ENCODE peak calls at places on chromosomes 2 and 18, in five cellular contexts. One of them, this sample, is unnamed.

GRCh38 chr2:46778516-46778915 is 137.1 kb downstream of the MCFD2 start:
- DNase-seq in HepG2: no peak
- DNase-seq in IMR-90: no peak
- DNase-seq in endothelial cell of umbilical vein: no peak
- DNase-seq in astrocyte: no peak
- DNase-seq in this sample: no peak

GRCh38 chr2:217714268-217714643 is 288.5 kb downstream of the TNS1 start:
- DNase-seq in HepG2: peak; percentile 32
- DNase-seq in IMR-90: peak; percentile 56
- DNase-seq in endothelial cell of umbilical vein: peak; percentile 11
- DNase-seq in astrocyte: peak; percentile 75
- DNase-seq in this sample: peak; percentile 81

GRCh38 chr18:45775726-45776125 is 49.7 kb upstream of the SIGLEC15 start:
- DNase-seq in HepG2: no peak
- DNase-seq in IMR-90: no peak
- DNase-seq in endothelial cell of umbilical vein: no peak
- DNase-seq in astrocyte: no peak
- DNase-seq in this sample: no peak

GRCh38 chr2:158121252-158121651 is 19.6 kb downstream of the UPP2 start:
- DNase-seq in HepG2: no peak
- DNase-seq in IMR-90: no peak
- DNase-seq in endothelial cell of umbilical vein: no peak
- DNase-seq in astrocyte: no peak
- DNase-seq in this sample: no peak

GRCh38 chr2:64192570-64193192 is 48.5 kb upstream of the PELI1 start:
- DNase-seq in HepG2: peak; percentile 16
- DNase-seq in IMR-90: no peak
- DNase-seq in endothelial cell of umbilical vein: no peak
- DNase-seq in astrocyte: no peak
- DNase-seq in this sample: no peak

GRCh38 chr2:233210843-233211600 is 40.5 kb upstream of the ATG16L1 start:
- DNase-seq in HepG2: no peak
- DNase-seq in IMR-90: peak; percentile 90
- DNase-seq in endothelial cell of umbilical vein: peak; percentile 72
- DNase-seq in astrocyte: peak; percentile 88
- DNase-seq in this sample: peak; percentile 92

GRCh38 chr2:61470122-61470951 is 550 bp downstream of the USP34 start:
- DNase-seq in HepG2: peak; percentile 75
- DNase-seq in IMR-90: no peak
- DNase-seq in endothelial cell of umbilical vein: peak; percentile 60
- DNase-seq in astrocyte: peak; percentile 36
- DNase-seq in this sample: no peak

GRCh38 chr2:20123871-20124594 is 72.6 kb upstream of the LAPTM4A start:
- DNase-seq in HepG2: no peak
- DNase-seq in IMR-90: no peak
- DNase-seq in endothelial cell of umbilical vein: no peak
- DNase-seq in astrocyte: no peak
- DNase-seq in this sample: no peak

GRCh38 chr2:229629039-229629438 is 85.3 kb downstream of the DNER start:
- DNase-seq in HepG2: no peak
- DNase-seq in IMR-90: no peak
- DNase-seq in endothelial cell of umbilical vein: no peak
- DNase-seq in astrocyte: no peak
- DNase-seq in this sample: no peak

GRCh38 chr18:76592981-76593381 is 97.9 kb upstream of the ZNF516 start:
- DNase-seq in HepG2: no peak
- DNase-seq in IMR-90: peak; percentile 37
- DNase-seq in endothelial cell of umbilical vein: no peak
- DNase-seq in astrocyte: no peak
- DNase-seq in this sample: no peak

GRCh38 chr18:40413160-40413559 is 1541.9 kb upstream of the PIK3C3 start:
- DNase-seq in HepG2: peak; percentile 2
- DNase-seq in IMR-90: peak; percentile 45
- DNase-seq in endothelial cell of umbilical vein: peak; percentile 69
- DNase-seq in astrocyte: peak; percentile 14
- DNase-seq in this sample: peak; percentile 72

GRCh38 chr2:228613133-228613532 is 431.6 kb upstream of the SPHKAP start:
- DNase-seq in HepG2: no peak
- DNase-seq in IMR-90: peak; percentile 95
- DNase-seq in endothelial cell of umbilical vein: no peak
- DNase-seq in astrocyte: peak; percentile 82
- DNase-seq in this sample: peak; percentile 98

GRCh38 chr2:189608799-189609422 is 28.3 kb upstream of the SLC40A1 start:
- DNase-seq in HepG2: no peak
- DNase-seq in IMR-90: peak; percentile 63
- DNase-seq in endothelial cell of umbilical vein: no peak
- DNase-seq in astrocyte: peak; percentile 8
- DNase-seq in this sample: peak; percentile 21

GRCh38 chr18:70620837-70621612 is 332.2 kb downstream of the SOCS6 start:
- DNase-seq in HepG2: no peak
- DNase-seq in IMR-90: no peak
- DNase-seq in endothelial cell of umbilical vein: no peak
- DNase-seq in astrocyte: no peak
- DNase-seq in this sample: no peak

GRCh38 chr18:3453540-3454364 is 3.8 kb downstream of the TGIF1 start:
- DNase-seq in HepG2: peak; percentile 96
- DNase-seq in IMR-90: peak; percentile 98
- DNase-seq in endothelial cell of umbilical vein: peak; percentile 97
- DNase-seq in astrocyte: peak; percentile 99
- DNase-seq in this sample: peak; percentile 99

GRCh38 chr2:73256618-73256922 is 22.5 kb downstream of the CCT7 start:
- DNase-seq in HepG2: no peak
- DNase-seq in IMR-90: no peak
- DNase-seq in endothelial cell of umbilical vein: no peak
- DNase-seq in astrocyte: no peak
- DNase-seq in this sample: no peak

GRCh38 chr18:78713064-78713463 is 266.6 kb upstream of the SALL3 start:
- DNase-seq in HepG2: no peak
- DNase-seq in IMR-90: no peak
- DNase-seq in endothelial cell of umbilical vein: no peak
- DNase-seq in astrocyte: no peak
- DNase-seq in this sample: no peak

GRCh38 chr18:23135679-23136325 is 517 bp downstream of the CABLES1 start:
- DNase-seq in HepG2: no peak
- DNase-seq in IMR-90: no peak
- DNase-seq in endothelial cell of umbilical vein: no peak
- DNase-seq in astrocyte: no peak
- DNase-seq in this sample: no peak

GRCh38 chr2:144796956-144797355 is 277.0 kb upstream of the ZEB2 start:
- DNase-seq in HepG2: no peak
- DNase-seq in IMR-90: no peak
- DNase-seq in endothelial cell of umbilical vein: no peak
- DNase-seq in astrocyte: no peak
- DNase-seq in this sample: no peak

GRCh38 chr18:52694804-52695203 is 354.8 kb downstream of the DCC start:
- DNase-seq in HepG2: no peak
- DNase-seq in IMR-90: no peak
- DNase-seq in endothelial cell of umbilical vein: no peak
- DNase-seq in astrocyte: no peak
- DNase-seq in this sample: peak; percentile 4

GRCh38 chr2:37713258-37713700 is 41.8 kb upstream of the CDC42EP3 start:
- DNase-seq in HepG2: no peak
- DNase-seq in IMR-90: peak; percentile 98
- DNase-seq in endothelial cell of umbilical vein: no peak
- DNase-seq in astrocyte: peak; percentile 94
- DNase-seq in this sample: peak; percentile 95

GRCh38 chr18:29123706-29124530 is 947.0 kb upstream of the CDH2 start:
- DNase-seq in HepG2: no peak
- DNase-seq in IMR-90: no peak
- DNase-seq in endothelial cell of umbilical vein: peak; percentile 50
- DNase-seq in astrocyte: no peak
- DNase-seq in this sample: no peak

GRCh38 chr18:33369711-33370449 is 70.6 kb downstream of the CCDC178 start:
- DNase-seq in HepG2: no peak
- DNase-seq in IMR-90: no peak
- DNase-seq in endothelial cell of umbilical vein: no peak
- DNase-seq in astrocyte: no peak
- DNase-seq in this sample: no peak

GRCh38 chr2:44136186-44136585 is 32.5 kb upstream of the PPM1B start:
- DNase-seq in HepG2: no peak
- DNase-seq in IMR-90: peak; percentile 83
- DNase-seq in endothelial cell of umbilical vein: no peak
- DNase-seq in astrocyte: peak; percentile 80
- DNase-seq in this sample: peak; percentile 84

GRCh38 chr18:47745227-47745626 is 185.2 kb downstream of the SMAD2 start:
- DNase-seq in HepG2: no peak
- DNase-seq in IMR-90: no peak
- DNase-seq in endothelial cell of umbilical vein: no peak
- DNase-seq in astrocyte: no peak
- DNase-seq in this sample: no peak

GRCh38 chr2:830419-831224 is 120.0 kb upstream of the SNTG2 start:
- DNase-seq in HepG2: no peak
- DNase-seq in IMR-90: no peak
- DNase-seq in endothelial cell of umbilical vein: no peak
- DNase-seq in astrocyte: no peak
- DNase-seq in this sample: no peak

GRCh38 chr2:222907048-222907447 is 46.2 kb downstream of the ACSL3 start:
- DNase-seq in HepG2: no peak
- DNase-seq in IMR-90: no peak
- DNase-seq in endothelial cell of umbilical vein: no peak
- DNase-seq in astrocyte: no peak
- DNase-seq in this sample: no peak

GRCh38 chr2:222912117-222912516 is 51.3 kb downstream of the ACSL3 start:
- DNase-seq in HepG2: no peak
- DNase-seq in IMR-90: peak; percentile 46
- DNase-seq in endothelial cell of umbilical vein: no peak
- DNase-seq in astrocyte: peak; percentile 16
- DNase-seq in this sample: peak; percentile 88

GRCh38 chr2:222907790-222908431 is 47.1 kb downstream of the ACSL3 start:
- DNase-seq in HepG2: peak; percentile 67
- DNase-seq in IMR-90: peak; percentile 83
- DNase-seq in endothelial cell of umbilical vein: no peak
- DNase-seq in astrocyte: peak; percentile 68
- DNase-seq in this sample: peak; percentile 84

GRCh38 chr2:222912776-222913175 is 51.9 kb downstream of the ACSL3 start:
- DNase-seq in HepG2: no peak
- DNase-seq in IMR-90: no peak
- DNase-seq in endothelial cell of umbilical vein: no peak
- DNase-seq in astrocyte: no peak
- DNase-seq in this sample: no peak

DNA sequence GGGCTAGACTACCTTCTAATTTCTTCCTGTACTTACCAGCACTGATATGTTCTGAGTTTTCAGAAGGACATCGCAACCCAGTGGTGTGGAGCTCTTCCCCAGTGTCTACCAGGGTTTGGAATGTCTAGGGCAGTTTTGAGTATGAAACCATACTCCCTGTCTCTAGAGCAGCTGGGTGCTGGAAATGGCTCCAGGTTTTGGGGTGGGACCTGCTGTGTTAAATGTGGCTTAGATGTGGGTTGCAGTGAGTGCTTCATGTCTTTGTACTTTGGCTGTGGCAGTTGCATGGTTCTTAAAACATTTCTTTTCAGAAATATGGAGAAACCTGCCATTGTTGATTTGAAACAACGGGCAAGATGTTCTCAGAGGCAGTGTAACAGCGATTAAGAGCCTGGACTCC is 48.4 kb downstream of the ACSL3 start:
- DNase-seq in HepG2: no peak
- DNase-seq in IMR-90: no peak
- DNase-seq in endothelial cell of umbilical vein: no peak
- DNase-seq in astrocyte: no peak
- DNase-seq in this sample: no peak
- H3K36me3 ChIP-seq in HepG2: peaks cover 94% of the 10 kb centered on the region
- H3K36me3 ChIP-seq in IMR-90: peaks cover 15% of the 10 kb centered on the region
- H3K36me3 ChIP-seq in endothelial cell of umbilical vein: peaks cover 14% of the 10 kb centered on the region
- H3K36me3 ChIP-seq in astrocyte: peaks cover 19% of the 10 kb centered on the region
- H3K36me3 ChIP-seq in this sample: peaks cover 1% of the 10 kb centered on the region

GRCh38 chr2:42241517-42241916 is 72.4 kb downstream of the EML4 start:
- DNase-seq in HepG2: no peak
- DNase-seq in IMR-90: no peak
- DNase-seq in endothelial cell of umbilical vein: peak; percentile 27
- DNase-seq in astrocyte: no peak
- DNase-seq in this sample: no peak
- H2AFZ ChIP-seq in HepG2: no peak overlapping the region
- H2AFZ ChIP-seq in IMR-90: no peak overlapping the region
- H2AFZ ChIP-seq in endothelial cell of umbilical vein: no peak overlapping the region
- H2AFZ ChIP-seq in astrocyte: no peak overlapping the region
- H2AFZ ChIP-seq in this sample: no peak overlapping the region

GRCh38 chr2:74364533-74365505 is 15.3 kb downstream of the DCTN1 start:
- DNase-seq in HepG2: no peak
- DNase-seq in IMR-90: no peak
- DNase-seq in endothelial cell of umbilical vein: no peak
- DNase-seq in astrocyte: no peak
- DNase-seq in this sample: no peak

GRCh38 chr2:74357627-74358026 is 14.4 kb upstream of the SLC4A5 start:
- DNase-seq in HepG2: no peak
- DNase-seq in IMR-90: peak; percentile 8
- DNase-seq in endothelial cell of umbilical vein: no peak
- DNase-seq in astrocyte: no peak
- DNase-seq in this sample: peak; percentile 12

GRCh38 chr2:74366036-74366435 is 14.1 kb downstream of the DCTN1 start:
- DNase-seq in HepG2: no peak
- DNase-seq in IMR-90: no peak
- DNase-seq in endothelial cell of umbilical vein: no peak
- DNase-seq in astrocyte: no peak
- DNase-seq in this sample: no peak

DNA sequence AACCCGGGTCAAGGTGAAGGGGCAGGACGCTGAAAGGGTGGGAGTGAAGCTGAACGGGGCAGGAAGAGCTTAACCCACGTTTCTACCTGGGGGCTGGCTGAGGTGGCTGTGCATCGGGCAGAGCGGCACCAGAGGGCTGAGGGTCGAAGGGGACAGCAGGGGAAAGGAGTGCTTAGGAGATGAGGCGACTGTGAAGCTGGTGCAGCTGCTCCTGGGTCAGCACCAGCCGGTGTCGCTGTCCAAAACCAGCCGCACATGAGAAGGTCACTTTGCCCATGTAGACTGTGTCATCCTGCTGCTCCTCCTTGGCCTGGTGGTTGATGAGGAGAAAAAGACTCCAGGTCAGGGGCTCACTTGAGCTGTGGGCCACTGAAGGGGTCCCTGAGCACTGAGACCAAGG is 18.1 kb upstream of the SLC4A5 start:
- DNase-seq in HepG2: no peak
- DNase-seq in IMR-90: no peak
- DNase-seq in endothelial cell of umbilical vein: no peak
- DNase-seq in astrocyte: no peak
- DNase-seq in this sample: no peak
- H3K36me3 ChIP-seq in HepG2: peaks cover 68% of the 10 kb centered on the region
- H3K36me3 ChIP-seq in IMR-90: peaks cover 71% of the 10 kb centered on the region
- H3K36me3 ChIP-seq in endothelial cell of umbilical vein: peaks cover 16% of the 10 kb centered on the region
- H3K36me3 ChIP-seq in astrocyte: peaks cover 74% of the 10 kb centered on the region
- H3K36me3 ChIP-seq in this sample: peaks cover 23% of the 10 kb centered on the region

DNA sequence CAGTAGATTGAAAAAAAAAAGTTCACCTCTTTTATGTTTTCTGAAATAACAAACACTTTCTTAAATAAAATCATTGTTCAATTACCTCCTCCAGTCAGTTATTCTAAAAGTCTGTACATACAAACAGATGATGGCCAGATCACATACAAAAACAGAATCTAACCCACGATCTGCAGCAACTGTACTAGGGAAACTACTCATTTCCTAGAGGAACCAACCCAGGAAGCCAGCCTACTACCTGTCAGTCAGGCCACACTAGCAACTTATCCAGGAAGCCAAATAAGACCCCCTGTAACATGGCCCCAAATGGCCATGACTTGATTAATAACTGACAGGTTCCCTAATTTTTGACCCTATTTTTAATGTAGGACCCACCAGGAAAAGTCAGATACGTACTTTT is 486.7 kb downstream of the FBXO15 start:
- DNase-seq in HepG2: no peak
- DNase-seq in IMR-90: no peak
- DNase-seq in endothelial cell of umbilical vein: no peak
- DNase-seq in astrocyte: no peak
- DNase-seq in this sample: no peak
- H2AFZ ChIP-seq in HepG2: no peak overlapping the region
- H2AFZ ChIP-seq in IMR-90: no peak overlapping the region
- H2AFZ ChIP-seq in endothelial cell of umbilical vein: no peak overlapping the region
- H2AFZ ChIP-seq in astrocyte: no peak overlapping the region
- H2AFZ ChIP-seq in this sample: no peak overlapping the region

GRCh38 chr2:241036964-241037421 is 38.6 kb downstream of the SNED1 start:
- DNase-seq in HepG2: no peak
- DNase-seq in IMR-90: no peak
- DNase-seq in endothelial cell of umbilical vein: no peak
- DNase-seq in astrocyte: no peak
- DNase-seq in this sample: no peak
- H3K36me3 ChIP-seq in HepG2: no peaks in the 10 kb centered on the region
- H3K36me3 ChIP-seq in IMR-90: peaks cover 14% of the 10 kb centered on the region
- H3K36me3 ChIP-seq in endothelial cell of umbilical vein: no peaks in the 10 kb centered on the region
- H3K36me3 ChIP-seq in astrocyte: no peaks in the 10 kb centered on the region
- H3K36me3 ChIP-seq in this sample: peaks cover 16% of the 10 kb centered on the region